ENCODE peak calls at places on chromosomes 12 and 14, in eight cellular contexts. One of them, this sample, is unnamed.
A peak's percentile ranks its signal among the peaks of the same experiment; 100 is the strongest.

GRCh38 chr12:243381-243780 is 19.3 kb downstream of the SLC6A13 start:
- DNase-seq in progenitor cell of endocrine pancreas: no peak
- DNase-seq in lung microvascular endothelial cell: no peak
- DNase-seq in cerebellar cortex: no peak
- DNase-seq in T-helper 2 cell: no peak
- DNase-seq in CD8-positive, alpha-beta memory T cell: no peak
- DNase-seq in activated naive CD4-positive, alpha-beta T cell treated with Interleukin-2 at 50 U/mL for 16 hours: no peak
- DNase-seq in stomach: no peak
- DNase-seq in this sample: peak; percentile 23

GRCh38 chr12:30691122-30691879 is 4.4 kb downstream of the IPO8 start:
- DNase-seq in progenitor cell of endocrine pancreas: no peak
- DNase-seq in lung microvascular endothelial cell: peak; percentile 71
- DNase-seq in cerebellar cortex: no peak
- DNase-seq in T-helper 2 cell: no peak
- DNase-seq in CD8-positive, alpha-beta memory T cell: no peak
- DNase-seq in activated naive CD4-positive, alpha-beta T cell treated with Interleukin-2 at 50 U/mL for 16 hours: no peak
- DNase-seq in stomach: no peak
- DNase-seq in this sample: no peak

GRCh38 chr12:94178886-94179285 is 30.5 kb downstream of the PLXNC1 start:
- DNase-seq in progenitor cell of endocrine pancreas: no peak
- DNase-seq in lung microvascular endothelial cell: no peak
- DNase-seq in cerebellar cortex: no peak
- DNase-seq in T-helper 2 cell: no peak
- DNase-seq in CD8-positive, alpha-beta memory T cell: no peak
- DNase-seq in activated naive CD4-positive, alpha-beta T cell treated with Interleukin-2 at 50 U/mL for 16 hours: no peak
- DNase-seq in stomach: no peak
- DNase-seq in this sample: no peak

GRCh38 chr14:55191881-55192616 is 664 bp upstream of the DLGAP5 start:
- DNase-seq in progenitor cell of endocrine pancreas: no peak
- DNase-seq in lung microvascular endothelial cell: no peak
- DNase-seq in cerebellar cortex: no peak
- DNase-seq in T-helper 2 cell: no peak
- DNase-seq in CD8-positive, alpha-beta memory T cell: no peak
- DNase-seq in activated naive CD4-positive, alpha-beta T cell treated with Interleukin-2 at 50 U/mL for 16 hours: no peak
- DNase-seq in stomach: no peak
- DNase-seq in this sample: no peak

GRCh38 chr14:61610900-61611299 is 84.4 kb upstream of the HIF1A start:
- DNase-seq in progenitor cell of endocrine pancreas: no peak
- DNase-seq in lung microvascular endothelial cell: no peak
- DNase-seq in cerebellar cortex: no peak
- DNase-seq in T-helper 2 cell: no peak
- DNase-seq in CD8-positive, alpha-beta memory T cell: no peak
- DNase-seq in activated naive CD4-positive, alpha-beta T cell treated with Interleukin-2 at 50 U/mL for 16 hours: no peak
- DNase-seq in stomach: no peak
- DNase-seq in this sample: no peak

GRCh38 chr12:45725631-45726593 is 3.6 kb upstream of the ARID2 start:
- DNase-seq in progenitor cell of endocrine pancreas: no peak
- DNase-seq in lung microvascular endothelial cell: peak; percentile 68
- DNase-seq in cerebellar cortex: peak; percentile 84
- DNase-seq in T-helper 2 cell: no peak
- DNase-seq in CD8-positive, alpha-beta memory T cell: no peak
- DNase-seq in activated naive CD4-positive, alpha-beta T cell treated with Interleukin-2 at 50 U/mL for 16 hours: no peak
- DNase-seq in stomach: no peak
- DNase-seq in this sample: no peak

GRCh38 chr14:91418387-91419043 is 895 bp upstream of the CCDC88C start:
- DNase-seq in progenitor cell of endocrine pancreas: peak; percentile 59
- DNase-seq in lung microvascular endothelial cell: peak; percentile 63
- DNase-seq in cerebellar cortex: peak; percentile 58
- DNase-seq in T-helper 2 cell: peak; percentile 74
- DNase-seq in CD8-positive, alpha-beta memory T cell: peak; percentile 77
- DNase-seq in activated naive CD4-positive, alpha-beta T cell treated with Interleukin-2 at 50 U/mL for 16 hours: peak; percentile 86
- DNase-seq in stomach: peak; percentile 79
- DNase-seq in this sample: peak; percentile 88

GRCh38 chr14:44777567-44777966 is 184.2 kb downstream of the KLHL28 start:
- DNase-seq in progenitor cell of endocrine pancreas: no peak
- DNase-seq in lung microvascular endothelial cell: no peak
- DNase-seq in cerebellar cortex: no peak
- DNase-seq in T-helper 2 cell: no peak
- DNase-seq in CD8-positive, alpha-beta memory T cell: no peak
- DNase-seq in activated naive CD4-positive, alpha-beta T cell treated with Interleukin-2 at 50 U/mL for 16 hours: no peak
- DNase-seq in stomach: no peak
- DNase-seq in this sample: no peak

GRCh38 chr14:104201496-104201895 is 63.1 kb downstream of the KIF26A start:
- DNase-seq in progenitor cell of endocrine pancreas: no peak
- DNase-seq in lung microvascular endothelial cell: no peak
- DNase-seq in cerebellar cortex: no peak
- DNase-seq in T-helper 2 cell: no peak
- DNase-seq in CD8-positive, alpha-beta memory T cell: no peak
- DNase-seq in activated naive CD4-positive, alpha-beta T cell treated with Interleukin-2 at 50 U/mL for 16 hours: no peak
- DNase-seq in stomach: no peak
- DNase-seq in this sample: no peak

GRCh38 chr12:29309320-29309902 is 71.6 kb downstream of the ERGIC2 start:
- DNase-seq in progenitor cell of endocrine pancreas: no peak
- DNase-seq in lung microvascular endothelial cell: peak; percentile 44
- DNase-seq in cerebellar cortex: no peak
- DNase-seq in T-helper 2 cell: no peak
- DNase-seq in CD8-positive, alpha-beta memory T cell: no peak
- DNase-seq in activated naive CD4-positive, alpha-beta T cell treated with Interleukin-2 at 50 U/mL for 16 hours: no peak
- DNase-seq in stomach: no peak
- DNase-seq in this sample: no peak

GRCh38 chr14:92646952-92647461 is 101.4 kb downstream of the LGMN start:
- DNase-seq in progenitor cell of endocrine pancreas: no peak
- DNase-seq in lung microvascular endothelial cell: peak; percentile 63
- DNase-seq in cerebellar cortex: no peak
- DNase-seq in T-helper 2 cell: no peak
- DNase-seq in CD8-positive, alpha-beta memory T cell: no peak
- DNase-seq in activated naive CD4-positive, alpha-beta T cell treated with Interleukin-2 at 50 U/mL for 16 hours: no peak
- DNase-seq in stomach: no peak
- DNase-seq in this sample: no peak

GRCh38 chr12:51011960-51012359 is 14.2 kb downstream of the SLC11A2 start:
- DNase-seq in progenitor cell of endocrine pancreas: no peak
- DNase-seq in lung microvascular endothelial cell: no peak
- DNase-seq in cerebellar cortex: no peak
- DNase-seq in T-helper 2 cell: no peak
- DNase-seq in CD8-positive, alpha-beta memory T cell: no peak
- DNase-seq in activated naive CD4-positive, alpha-beta T cell treated with Interleukin-2 at 50 U/mL for 16 hours: no peak
- DNase-seq in stomach: no peak
- DNase-seq in this sample: no peak

GRCh38 chr12:50275545-50275944 is 7.8 kb downstream of the LIMA1 start:
- DNase-seq in progenitor cell of endocrine pancreas: no peak
- DNase-seq in lung microvascular endothelial cell: peak; percentile 70
- DNase-seq in cerebellar cortex: no peak
- DNase-seq in T-helper 2 cell: no peak
- DNase-seq in CD8-positive, alpha-beta memory T cell: no peak
- DNase-seq in activated naive CD4-positive, alpha-beta T cell treated with Interleukin-2 at 50 U/mL for 16 hours: no peak
- DNase-seq in stomach: peak; percentile 59
- DNase-seq in this sample: no peak